ENCODE peak calls at places on chromosomes 5 and 9, in six cellular contexts. V, H, F, R, P and O are unnamed samples.
A peak's percentile ranks its signal among the peaks of the same experiment; 100 is the strongest.

GRCh38 chr9:110971234-110971633 is 67.0 kb downstream of the LPAR1 start:
- DNase-seq in H (no peak), R (no peak), P (no peak), V (no peak), F (no peak), O (no peak)

GRCh38 chr5:88826959-88827585 is 55.9 kb downstream of the MEF2C start:
- DNase-seq in V (peak; percentile 29), H (peak; percentile 47), F (peak; percentile 85), R (no peak), P (peak; percentile 48), O (no peak)

GRCh38 chr5:119301210-119301609 is 54.6 kb upstream of the TNFAIP8 start:
- DNase-seq in H (no peak), F (no peak), R (no peak), P (no peak), V (no peak), O (no peak)

GRCh38 chr9:115957571-115957970 is 196.0 kb upstream of the PAPPA start:
- DNase-seq in R (no peak), P (no peak), H (no peak), F (no peak), V (no peak), O (no peak)

GRCh38 chr9:134055981-134056461 is 11.8 kb downstream of the BRD3 start:
- DNase-seq in P (peak; percentile 90), R (peak; percentile 94), F (no peak), H (no peak), V (peak; percentile 65), O (peak; percentile 59)

GRCh38 chr9:130893250-130894101 is 3.1 kb downstream of the QRFP start:
- DNase-seq in F (no peak), R (peak; percentile 82), P (peak; percentile 63), V (no peak), H (no peak), O (no peak)

GRCh38 chr5:112902561-112902960 is 19.5 kb downstream of the REEP5 start:
- DNase-seq in P (no peak), H (no peak), V (no peak), R (no peak), F (no peak), O (no peak)

GRCh38 chr9:126617740-126618133 is 4.0 kb downstream of the LMX1B start:
- DNase-seq in V (no peak), P (no peak), H (no peak), F (no peak), R (no peak), O (no peak)

GRCh38 chr9:129289883-129290282 is 111.8 kb upstream of the IER5L start:
- DNase-seq in R (peak; percentile 45), F (no peak), H (no peak), P (no peak), V (no peak), O (no peak)

GRCh38 chr5:169424956-169425318 is 124.0 kb upstream of the SLIT3 start:
- DNase-seq in H (no peak), V (no peak), F (no peak), R (no peak), P (no peak), O (no peak)

GRCh38 chr5:125478599-125478998 is 732.2 kb upstream of the ZNF608 start:
- DNase-seq in P (no peak), R (no peak), V (peak; percentile 54), H (no peak), F (no peak), O (no peak)

GRCh38 chr5:12385095-12385494 is 480.8 kb upstream of the CTNND2 start:
- DNase-seq in V (no peak), H (no peak), F (no peak), P (no peak), R (peak; percentile 29), O (no peak)

GRCh38 chr5:107652839-107653607 is 17.7 kb downstream of the EFNA5 start:
- DNase-seq in F (no peak), R (no peak), H (no peak), V (no peak), P (no peak), O (no peak)

GRCh38 chr5:41459557-41459956 is 50.8 kb downstream of the PLCXD3 start:
- DNase-seq in P (no peak), R (no peak), F (no peak), V (no peak), H (no peak), O (no peak)

GRCh38 chr5:148145916-148146315 is 22.4 kb upstream of the SPINK14 start:
- DNase-seq in R (no peak), V (peak; percentile 75), P (no peak), F (no peak), H (no peak), O (no peak)

GRCh38 chr5:137313526-137314175 is 185.5 kb downstream of the SPOCK1 start:
- DNase-seq in V (no peak), F (no peak), P (no peak), H (no peak), R (no peak), O (no peak)

GRCh38 chr5:56814361-56814962 is 887 bp upstream of the MAP3K1 start:
- DNase-seq in R (peak; percentile 86), H (no peak), P (peak; percentile 48), F (peak; percentile 78), V (peak; percentile 58), O (no peak)

GRCh38 chr5:160083012-160083436 is 36.2 kb downstream of the PWWP2A start:
- DNase-seq in V (no peak), F (no peak), P (no peak), R (no peak), H (no peak), O (no peak)

GRCh38 chr5:102049517-102049916 is 246.6 kb downstream of the SLCO4C1 start:
- DNase-seq in F (peak; percentile 56), H (no peak), P (no peak), V (no peak), R (no peak), O (no peak)

GRCh38 chr5:16492398-16493175 is 27.0 kb upstream of the ZNF622 start:
- DNase-seq in R (no peak), V (peak; percentile 84), H (no peak), P (peak; percentile 55), F (no peak), O (no peak)

GRCh38 chr9:101315129-101315459 is 69.7 kb downstream of the BAAT start:
- DNase-seq in F (no peak), H (no peak), R (no peak), V (no peak), P (no peak), O (no peak)

GRCh38 chr9:130561056-130561455 is 18.3 kb upstream of the FUBP3 start:
- DNase-seq in V (no peak), P (no peak), R (no peak), F (no peak), H (no peak), O (peak; percentile 35)

GRCh38 chr5:176816791-176817272 is 6.5 kb downstream of the UNC5A start:
- DNase-seq in H (no peak), F (no peak), R (no peak), V (no peak), P (no peak), O (no peak)

GRCh38 chr5:176816043-176816745 is 5.8 kb downstream of the UNC5A start:
- DNase-seq in V (no peak), F (no peak), R (no peak), H (no peak), P (no peak), O (no peak)

GRCh38 chr5:176817864-176818377 is 7.6 kb downstream of the UNC5A start:
- DNase-seq in V (no peak), R (no peak), H (no peak), F (no peak), P (peak; percentile 22), O (no peak)

GRCh38 chr5:176818391-176819098 is 8.2 kb downstream of the UNC5A start:
- DNase-seq in P (peak; percentile 4), V (no peak), H (peak; percentile 40), R (no peak), F (no peak), O (no peak)

DNA sequence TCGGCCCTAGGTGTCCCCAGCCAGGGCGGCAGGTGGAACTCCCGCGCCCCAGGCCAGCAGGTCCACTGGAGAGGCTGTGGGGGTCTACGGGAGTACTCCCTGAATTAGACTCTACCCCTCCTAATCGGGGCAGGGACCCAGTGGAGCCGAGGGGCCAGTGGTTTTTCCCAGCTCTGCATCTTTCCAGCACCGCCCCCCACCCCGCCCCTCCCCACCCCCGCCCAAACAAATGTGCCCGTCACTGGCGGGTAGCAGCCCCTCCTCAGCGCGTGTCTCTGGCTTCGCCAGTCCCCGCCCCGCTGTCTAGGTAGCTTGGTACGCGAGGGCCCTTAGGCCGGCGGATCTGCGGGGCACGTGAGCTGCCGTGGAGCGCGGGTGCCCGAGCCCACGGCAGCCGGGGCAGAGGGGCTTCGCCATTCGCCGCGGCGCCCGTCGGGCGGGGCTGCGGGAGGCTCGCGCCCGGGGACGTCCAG is 7.0 kb downstream of the UNC5A start:
- DNase-seq in V (no peak), H (no peak), F (no peak), R (no peak), P (no peak), O (no peak)
- H3K4me3 ChIP-seq in V (peak overlapping the region; percentile 26), H (peak overlapping the region; percentile 49), F (no peak overlapping the region), R (no peak overlapping the region), P (peak overlapping the region; percentile 41), O (no peak overlapping the region)

DNA sequence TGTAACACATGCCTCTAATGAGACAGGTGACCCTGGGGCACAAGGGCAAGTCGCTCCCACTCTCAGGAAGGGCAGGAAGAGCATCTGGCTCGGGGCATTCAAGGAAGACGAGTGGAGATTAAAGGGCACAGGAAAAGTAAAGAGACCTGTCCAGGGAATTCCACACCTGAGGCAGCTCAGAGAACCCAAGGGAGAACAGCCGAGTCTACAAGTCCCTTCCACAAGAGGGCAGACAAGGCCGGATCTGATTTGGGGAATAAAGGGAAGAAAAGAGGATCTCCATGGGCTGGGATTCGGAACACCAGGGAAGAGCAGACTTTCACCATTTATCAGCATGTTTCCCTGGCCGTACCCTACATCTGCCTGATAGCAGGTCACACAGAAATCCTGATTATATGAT is 28.1 kb downstream of the GPX3 start:
- DNase-seq in F (no peak), R (no peak), P (peak; percentile 7), H (no peak), V (no peak), O (no peak)
- TF ChIP-seq CTCF in F (no peak), R (peak; percentile 25), P (no peak), H (peak; percentile 43), V (no peak), O (peak; percentile 39)

GRCh38 chr9:8978334-8978733 is 1178.8 kb upstream of the DMAC1 start:
- DNase-seq in P (no peak), H (no peak), F (no peak), R (no peak), V (no peak), O (no peak)
- H3K4me3 ChIP-seq in P (no peak overlapping the region), H (no peak overlapping the region), F (no peak overlapping the region), R (no peak overlapping the region), V (no peak overlapping the region), O (no peak overlapping the region)

DNA sequence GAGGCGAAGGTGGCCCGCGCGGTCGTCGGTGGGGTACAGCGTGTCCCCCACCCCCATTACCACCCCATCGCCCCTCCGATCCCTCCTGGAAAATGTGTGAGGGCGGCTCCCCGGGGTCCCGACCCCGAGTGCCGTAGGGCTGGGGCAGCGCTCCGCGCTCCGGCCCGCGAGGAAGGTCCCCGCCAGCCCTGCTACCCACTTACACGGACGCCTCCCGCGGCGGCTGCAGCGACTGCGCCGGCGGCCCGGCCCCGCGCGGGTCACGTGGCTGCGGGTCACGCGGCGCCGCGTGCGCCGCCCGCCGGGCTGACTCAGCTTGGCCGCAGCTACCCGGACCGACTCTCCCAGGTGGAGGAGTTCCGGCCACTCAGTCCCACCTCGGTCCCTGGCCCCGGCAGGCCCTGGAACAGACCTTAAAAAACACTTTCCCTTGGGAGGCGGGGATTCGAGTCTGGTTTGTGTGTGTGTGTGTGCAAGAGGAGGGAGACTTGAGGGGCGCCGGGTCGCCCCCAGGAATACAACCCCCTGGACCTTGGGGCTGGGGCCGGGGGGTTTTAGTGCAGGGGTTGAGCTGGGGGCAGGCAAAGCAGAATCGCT is at the start of gene GNPDA1:
- DNase-seq in V (peak; percentile 83), H (peak; percentile 49), R (peak; percentile 94), P (peak; percentile 88), F (peak; percentile 90), O (no peak)
- TF ChIP-seq CTCF in V (no peak), H (no peak), R (peak; percentile 2), P (peak; percentile 28), F (no peak), O (no peak)